ENCODE peak calls at places on chromosomes 12 and 14, in seven cellular contexts. Z, D, B, W, U, K and S are unnamed samples.
A peak's percentile ranks its signal among the peaks of the same experiment; 100 is the strongest.

GRCh38 chr14:76780058-76780345 is 18.7 kb downstream of the VASH1 start:
- DNase-seq in Z (no peak), D (no peak), B (no peak), W (no peak), U (no peak), K (no peak), S (no peak)

GRCh38 chr12:68180792-68181744 is 21.5 kb upstream of the IFNG start:
- DNase-seq in Z (no peak), D (no peak), B (peak; percentile 11), W (no peak), U (no peak), K (no peak), S (no peak)

GRCh38 chr12:66596189-66596588 is 82.7 kb downstream of the GRIP1 start:
- DNase-seq in Z (peak; percentile 67), D (no peak), B (peak; percentile 7), W (no peak), U (no peak), K (peak; percentile 34), S (peak; percentile 28)

GRCh38 chr12:107635139-107635538 is 50.5 kb upstream of the PWP1 start:
- DNase-seq in Z (peak; percentile 5), D (no peak), B (no peak), W (peak; percentile 25), U (no peak), K (no peak), S (peak; percentile 42)

GRCh38 chr12:21656931-21657335 is 709 bp downstream of the LDHB start:
- DNase-seq in Z (peak; percentile 67), D (peak; percentile 57), B (peak; percentile 63), W (peak; percentile 31), U (peak; percentile 27), K (peak; percentile 58), S (peak; percentile 52)

GRCh38 chr14:95222870-95223398 is 65.6 kb upstream of the DICER1 start:
- DNase-seq in Z (peak; percentile 75), D (no peak), B (peak; percentile 71), W (no peak), U (no peak), K (peak; percentile 77), S (peak; percentile 84)

GRCh38 chr12:62933871-62934798 is 815 bp downstream of the PPM1H start:
- DNase-seq in Z (peak; percentile 25), D (peak; percentile 30), B (peak; percentile 8), W (peak; percentile 65), U (no peak), K (peak; percentile 9), S (peak; percentile 17)

GRCh38 chr12:23980826-23981225 is 31.4 kb upstream of the SOX5 start:
- DNase-seq in Z (no peak), D (no peak), B (no peak), W (no peak), U (no peak), K (no peak), S (no peak)

GRCh38 chr14:95415993-95416392 is 96.3 kb upstream of the CLMN start:
- DNase-seq in Z (no peak), D (no peak), B (no peak), W (no peak), U (no peak), K (no peak), S (no peak)

GRCh38 chr12:110908377-110909136 is 11.8 kb downstream of the MYL2 start:
- DNase-seq in Z (no peak), D (no peak), B (no peak), W (no peak), U (no peak), K (no peak), S (no peak)

GRCh38 chr12:27554421-27555186 is 30.6 kb downstream of the PPFIBP1 start:
- DNase-seq in Z (peak; percentile 61), D (no peak), B (peak; percentile 77), W (no peak), U (peak; percentile 53), K (peak; percentile 81), S (peak; percentile 83)

GRCh38 chr12:102879144-102879763 is 37.8 kb downstream of the PAH start:
- DNase-seq in Z (no peak), D (peak; percentile 31), B (peak; percentile 28), W (peak; percentile 86), U (peak; percentile 69), K (peak; percentile 8), S (peak; percentile 9)

GRCh38 chr14:96352708-96353107 is 10.4 kb downstream of the ATG2B start:
- DNase-seq in Z (no peak), D (no peak), B (no peak), W (no peak), U (no peak), K (peak; percentile 42), S (no peak)

GRCh38 chr14:34450958-34451357 is 11.1 kb downstream of the SPTSSA start:
- DNase-seq in Z (no peak), D (no peak), B (no peak), W (no peak), U (no peak), K (no peak), S (no peak)

DNA sequence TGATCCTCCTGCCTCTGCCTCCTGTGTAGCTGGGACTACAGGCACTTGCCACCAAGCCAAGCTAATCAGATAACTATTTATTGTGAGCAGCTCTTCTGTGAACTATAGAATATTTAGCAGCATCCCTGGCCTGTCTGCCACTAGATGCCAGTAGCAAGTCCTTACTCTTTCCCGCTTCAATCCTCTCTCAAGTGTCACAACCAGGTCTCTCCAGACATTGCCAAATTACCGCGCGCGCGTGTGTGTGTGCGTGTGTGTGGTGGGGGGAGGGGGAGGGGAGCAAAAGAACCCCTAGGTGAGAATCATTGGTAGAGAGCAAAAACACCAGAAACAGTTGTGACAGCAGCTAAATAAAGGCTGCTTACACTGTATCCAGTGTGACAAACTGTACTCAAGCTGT is 49.9 kb downstream of the PPP2R5E start:
- DNase-seq in Z (no peak), D (peak; percentile 52), B (no peak), W (peak; percentile 64), U (no peak), K (peak; percentile 43), S (peak; percentile 28)
- TF ChIP-seq CTCF in Z (peak; percentile 19), D (peak; percentile 70), B (peak; percentile 24), W (peak; percentile 23), U (no peak), K (peak; percentile 21), S (peak; percentile 13)

GRCh38 chr12:108697905-108698304 is 33.4 kb downstream of the CORO1C start:
- DNase-seq in Z (no peak), D (no peak), B (no peak), W (no peak), U (no peak), K (no peak), S (no peak)

GRCh38 chr12:108693781-108694180 is 37.5 kb downstream of the CORO1C start:
- DNase-seq in Z (no peak), D (no peak), B (no peak), W (no peak), U (no peak), K (no peak), S (no peak)

GRCh38 chr12:108694812-108695278 is 36.5 kb downstream of the CORO1C start:
- DNase-seq in Z (no peak), D (no peak), B (peak; percentile 52), W (no peak), U (no peak), K (no peak), S (peak; percentile 32)

GRCh38 chr12:108696996-108697290 is 34.4 kb downstream of the CORO1C start:
- DNase-seq in Z (no peak), D (no peak), B (no peak), W (no peak), U (no peak), K (no peak), S (no peak)

GRCh38 chr12:108696111-108696995 is 35.0 kb downstream of the CORO1C start:
- DNase-seq in Z (peak; percentile 99), D (no peak), B (peak; percentile 98), W (no peak), U (peak; percentile 35), K (peak; percentile 99), S (peak; percentile 100)
- H3K4me3 ChIP-seq in Z (no peak overlapping the region), D (no peak overlapping the region), B (peak overlapping the region; percentile 33), W (no peak overlapping the region), U (no peak overlapping the region), K (peak overlapping the region; percentile 45), S (peak overlapping the region; percentile 37)

GRCh38 chr12:104855599-104855998 is 102.5 kb downstream of the SLC41A2 start:
- DNase-seq in Z (no peak), D (no peak), B (no peak), W (no peak), U (no peak), K (no peak), S (no peak)

GRCh38 chr12:104859144-104859543 is 98.9 kb downstream of the SLC41A2 start:
- DNase-seq in Z (peak; percentile 42), D (no peak), B (peak; percentile 39), W (no peak), U (no peak), K (peak; percentile 64), S (no peak)

GRCh38 chr12:104858611-104859010 is 99.5 kb downstream of the SLC41A2 start:
- DNase-seq in Z (no peak), D (no peak), B (no peak), W (no peak), U (no peak), K (no peak), S (no peak)

GRCh38 chr12:104852904-104853303 is 105.2 kb downstream of the SLC41A2 start:
- DNase-seq in Z (no peak), D (no peak), B (no peak), W (no peak), U (no peak), K (no peak), S (no peak)

DNA sequence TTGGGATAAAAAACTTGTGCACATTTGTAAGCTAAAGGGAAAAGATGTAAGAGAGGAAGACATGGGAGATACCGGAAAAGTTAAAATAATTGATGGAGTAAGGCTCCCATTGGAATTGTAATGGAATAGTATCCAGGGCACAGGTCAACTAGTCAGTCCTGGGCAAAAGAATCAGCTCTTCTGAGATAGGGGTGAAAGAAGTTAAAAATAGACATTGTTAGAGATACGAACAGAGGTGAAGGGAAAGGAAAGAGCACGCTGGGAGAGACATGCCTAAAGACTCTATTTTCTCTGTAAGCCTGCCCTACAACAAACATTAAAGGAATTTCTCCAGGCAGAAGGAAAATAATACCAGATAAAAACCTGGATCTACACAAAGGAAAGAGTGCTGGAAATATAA is 101.5 kb downstream of the SLC41A2 start:
- DNase-seq in Z (no peak), D (no peak), B (no peak), W (no peak), U (no peak), K (no peak), S (no peak)
- TF ChIP-seq CTCF in Z (no peak), D (no peak), B (no peak), W (no peak), U (no peak), K (no peak), S (no peak)

DNA sequence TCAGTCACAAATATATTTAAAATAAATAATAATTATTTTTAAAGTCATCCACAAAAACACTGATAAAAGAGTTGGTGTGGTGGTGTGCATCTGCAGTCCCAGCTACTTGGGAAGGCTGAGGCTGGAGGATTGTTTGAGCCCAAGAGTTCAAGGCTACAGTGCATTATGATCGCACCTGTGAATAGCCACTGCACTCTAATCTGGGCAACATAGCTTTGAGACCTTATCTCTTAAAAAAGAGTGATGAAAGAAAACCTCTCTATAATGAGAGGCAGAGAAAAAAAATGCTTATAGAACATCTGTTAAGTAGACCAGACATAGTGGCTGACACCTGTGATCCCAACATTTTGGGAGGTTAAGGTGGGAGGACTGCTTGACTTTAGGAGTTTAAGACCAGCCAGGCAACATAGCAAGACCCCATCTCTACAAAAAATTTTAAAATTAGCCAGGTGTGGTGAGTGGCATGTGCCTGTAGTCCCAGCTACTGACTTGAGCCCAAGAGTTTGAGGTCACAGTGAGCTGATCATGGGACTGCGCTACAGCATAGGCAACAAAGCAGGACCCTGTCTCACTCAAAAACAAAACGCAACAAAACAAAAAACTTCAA is 50.5 kb downstream of the RALGAPA1 start:
- DNase-seq in Z (no peak), D (no peak), B (no peak), W (no peak), U (no peak), K (no peak), S (no peak)
- H3K4me3 ChIP-seq in Z (no peak overlapping the region), D (no peak overlapping the region), B (no peak overlapping the region), W (no peak overlapping the region), U (no peak overlapping the region), K (no peak overlapping the region), S (no peak overlapping the region)